ENCODE peak calls at places on chromosomes 13 and 19, in seven cellular contexts. V is GM12878, E is mesendoderm, K is fibroblast of lung, G is PC-3, O is endodermal cell, P is IMR-90. J is an unnamed sample. For H3K4me1, the result is how much of the 10 kb centered on the place peaks cover.

GRCh38 chr19:55193481-55193880 is 13.4 kb upstream of the SYT5 start:
- DNase-seq in E (no peak), O (no peak), K (no peak), G (no peak), P (no peak), V (no peak), J (no peak)

GRCh38 chr13:26037302-26037701 is 14.5 kb downstream of the SHISA2 start:
- DNase-seq in G (peak), K (no peak), V (no peak), O (peak), E (peak), P (no peak), J (no peak)

GRCh38 chr19:33498391-33499000 is 23.1 kb downstream of the PEPD start:
- DNase-seq in O (no peak), P (no peak), E (no peak), K (no peak), G (no peak), V (no peak), J (no peak)

GRCh38 chr19:53951947-53952346 is 10.8 kb upstream of the CACNG8 start:
- DNase-seq in K (no peak), V (no peak), E (no peak), G (no peak), O (no peak), P (no peak), J (no peak)

GRCh38 chr19:31675187-31675913 is 326.1 kb upstream of the TSHZ3 start:
- DNase-seq in V (no peak), K (peak), O (no peak), E (no peak), P (peak), G (peak), J (no peak)

GRCh38 chr19:39156230-39156890 is 30.8 kb downstream of the PAK4 start:
- DNase-seq in E (no peak), G (peak), O (no peak), P (peak), V (no peak), K (peak), J (peak)

GRCh38 chr13:98717256-98717655 is 35.2 kb downstream of the SLC15A1 start:
- DNase-seq in E (no peak), P (no peak), V (no peak), G (no peak), O (no peak), K (no peak), J (no peak)

GRCh38 chr13:73720216-73720840 is 413.9 kb downstream of the KLF12 start:
- DNase-seq in G (no peak), K (peak), E (no peak), V (no peak), P (peak), O (no peak), J (peak)

GRCh38 chr13:32595306-32595705 is 9.1 kb downstream of the PDS5B start:
- DNase-seq in G (no peak), V (no peak), K (no peak), E (no peak), P (peak), O (no peak), J (no peak)

GRCh38 chr19:14113762-14114414 is 3.7 kb downstream of the PRKACA start:
- DNase-seq in V (no peak), G (peak), K (no peak), O (peak), P (no peak), E (peak), J (no peak)

GRCh38 chr19:47483200-47483599 is 819 bp downstream of the KPTN start:
- DNase-seq in E (no peak), P (no peak), G (no peak), K (no peak), V (no peak), O (no peak), J (no peak)

GRCh38 chr13:79457948-79458347 is 23.0 kb upstream of the NDFIP2 start:
- DNase-seq in E (peak), K (peak), O (no peak), G (peak), V (no peak), P (peak), J (peak)

GRCh38 chr19:12872941-12873890 is 8.0 kb downstream of the DNASE2 start:
- DNase-seq in E (peak), G (peak), P (peak), V (no peak), K (peak), O (peak), J (peak)

GRCh38 chr13:27476943-27477681 is 26.7 kb upstream of the MTIF3 start:
- DNase-seq in P (peak), O (no peak), E (no peak), G (peak), K (peak), V (no peak), J (peak)

GRCh38 chr13:66347718-66348117 is 882.4 kb downstream of the PCDH9 start:
- DNase-seq in P (peak), V (no peak), O (no peak), K (peak), E (no peak), G (no peak), J (no peak)

GRCh38 chr19:12687496-12688196 is at the start of gene GNG14:
- DNase-seq in K (no peak), P (no peak), E (no peak), G (no peak), V (no peak), O (no peak), J (no peak)

GRCh38 chr19:5031231-5032100 is 62.6 kb downstream of the KDM4B start:
- DNase-seq in K (peak), E (peak), P (peak), G (peak), V (peak), O (peak), J (peak)

GRCh38 chr19:42634409-42635232 is 39.9 kb upstream of the CEACAM8 start:
- DNase-seq in G (peak), V (no peak), K (peak), P (peak), O (peak), E (peak), J (peak)

GRCh38 chr13:53694814-53695533 is 666.4 kb downstream of the OLFM4 start:
- DNase-seq in O (peak), P (no peak), V (no peak), K (no peak), G (no peak), E (peak), J (no peak)

GRCh38 chr13:20492036-20492435 is 33.6 kb downstream of the CRYL1 start:
- DNase-seq in G (peak), O (no peak), E (no peak), V (no peak), P (no peak), K (peak), J (no peak)

GRCh38 chr13:23514076-23514475 is 56.1 kb upstream of the TNFRSF19 start:
- DNase-seq in V (no peak), P (no peak), G (no peak), E (no peak), O (no peak), K (no peak), J (no peak)

GRCh38 chr19:36120092-36120983 is 5.1 kb downstream of the TBCB start:
- DNase-seq in V (no peak), O (no peak), P (no peak), G (no peak), K (no peak), E (no peak), J (no peak)

GRCh38 chr13:66714795-66715194 is 515.3 kb downstream of the PCDH9 start:
- DNase-seq in K (no peak), V (no peak), G (peak), P (no peak), O (no peak), E (peak), J (no peak)

DNA sequence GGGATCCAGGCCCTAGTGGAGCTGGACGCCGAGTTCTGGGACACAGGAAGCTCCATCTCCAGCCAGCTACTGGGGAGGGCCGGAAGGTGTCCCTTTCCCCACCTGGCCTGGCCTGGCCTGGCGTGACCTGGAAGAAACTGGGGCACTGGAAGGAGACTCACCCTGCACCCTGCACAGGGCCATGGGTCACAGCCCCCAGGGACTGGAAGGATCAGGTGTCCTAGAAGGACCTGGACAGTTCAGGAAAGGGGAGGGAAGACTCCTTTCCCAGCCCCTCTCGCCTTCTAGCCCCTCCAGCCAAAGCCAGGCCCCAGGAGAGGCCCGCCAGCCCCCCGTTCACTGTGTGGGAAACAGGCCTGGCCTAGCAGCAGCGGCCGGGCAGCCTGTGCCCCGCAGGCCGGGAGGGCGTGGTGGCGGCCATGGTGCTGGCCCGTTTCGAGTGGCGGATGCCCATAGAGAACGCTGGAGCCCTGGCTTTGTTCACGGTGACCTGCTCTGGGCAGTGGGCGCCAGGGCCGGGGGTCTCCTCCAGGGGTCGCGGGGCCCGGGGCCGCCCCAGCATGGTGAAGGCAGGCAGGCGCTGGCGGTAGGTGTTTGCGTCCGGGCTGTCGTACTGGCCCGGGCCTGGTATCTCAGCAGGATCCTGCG is 2.8 kb upstream of the SHC2 start:
- DNase-seq in K (no peak), E (no peak), G (no peak), P (no peak), O (no peak), V (no peak), J (no peak)
- H3K9ac ChIP-seq in K (no peak), E (no peak), G (no peak), P (no peak), O (no peak), V (no peak), J (no peak)

DNA sequence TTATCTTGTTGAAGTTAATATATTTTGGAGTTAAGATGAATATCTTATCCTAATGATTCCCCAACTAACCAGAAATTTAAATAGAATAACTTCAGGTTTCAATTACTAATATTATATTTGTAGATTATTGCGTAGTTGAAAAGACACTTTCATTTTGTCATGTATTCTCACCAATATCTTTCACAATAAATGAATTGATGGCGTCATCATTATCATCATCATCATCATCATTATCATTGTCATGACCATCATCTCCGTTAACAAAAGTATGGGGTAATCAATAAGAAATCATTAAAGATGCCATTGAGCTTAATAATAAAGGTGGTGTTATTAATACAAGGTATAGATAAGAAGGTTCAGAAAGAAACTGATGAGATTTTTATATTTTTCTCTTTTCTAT is 768.8 kb upstream of the SLC10A2 start:
- DNase-seq in E (no peak), G (no peak), K (no peak), O (no peak), V (no peak), P (no peak), J (no peak)
- H3K4me1 ChIP-seq in E (under half), G (under half), K (under half), O (under half), V (under half), P (under half), J (under half)

GRCh38 chr13:38848360-38848759 is 142.3 kb downstream of the STOML3 start:
- DNase-seq in E (no peak), G (no peak), P (no peak), V (no peak), O (no peak), K (no peak), J (no peak)

GRCh38 chr13:38849316-38849715 is 141.3 kb downstream of the STOML3 start:
- DNase-seq in G (peak), K (no peak), O (no peak), E (no peak), P (no peak), V (no peak), J (no peak)

DNA sequence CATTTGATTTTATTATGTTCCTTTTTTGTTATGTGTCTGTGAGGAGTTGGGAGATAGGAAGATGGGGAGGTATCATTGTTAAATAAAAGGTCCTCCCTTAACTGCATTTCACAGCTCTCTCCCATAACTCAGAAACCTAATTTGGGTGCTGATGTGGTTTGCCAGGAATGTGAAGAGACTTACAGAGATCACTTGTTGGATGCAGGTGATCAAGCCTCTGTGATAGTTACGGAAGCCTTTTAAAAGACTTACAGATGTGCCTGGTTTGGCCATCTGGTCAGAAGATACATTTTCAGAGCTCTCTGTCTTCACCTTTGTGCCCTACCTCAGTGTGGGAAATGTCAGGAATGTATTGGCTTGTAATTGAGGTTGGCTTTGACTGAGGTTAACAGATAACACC is 146.1 kb downstream of the STOML3 start:
- DNase-seq in P (no peak), K (no peak), E (peak), G (no peak), O (no peak), V (no peak), J (no peak)
- H3K9ac ChIP-seq in P (no peak), K (no peak), E (no peak), G (no peak), O (no peak), V (no peak), J (no peak)

DNA sequence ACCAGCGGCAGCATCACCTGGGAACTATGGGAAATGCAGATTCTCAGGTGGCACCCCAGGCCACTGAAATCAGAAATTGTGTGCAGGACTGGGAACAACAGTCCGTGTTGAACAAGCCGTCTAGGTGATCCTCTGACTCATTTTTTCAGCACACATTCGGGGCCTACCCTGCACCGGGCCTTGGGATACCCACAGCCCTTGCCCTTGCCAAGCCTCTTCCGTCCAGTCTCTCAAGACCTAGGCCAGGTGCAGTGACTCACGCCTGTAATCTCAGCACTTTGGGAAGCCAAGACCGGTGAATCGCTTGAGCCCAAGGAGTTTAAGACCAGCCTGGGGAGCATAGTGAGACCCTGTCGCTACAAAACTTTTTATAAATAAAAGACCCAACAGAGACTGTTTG is 18.3 kb downstream of the TGFB1 start:
- DNase-seq in E (no peak), V (no peak), P (no peak), O (no peak), K (no peak), G (peak), J (no peak)
- H3K4me1 ChIP-seq in E (under half), V (under half), P (under half), O (under half), K (under half), G (under half), J (under half)

DNA sequence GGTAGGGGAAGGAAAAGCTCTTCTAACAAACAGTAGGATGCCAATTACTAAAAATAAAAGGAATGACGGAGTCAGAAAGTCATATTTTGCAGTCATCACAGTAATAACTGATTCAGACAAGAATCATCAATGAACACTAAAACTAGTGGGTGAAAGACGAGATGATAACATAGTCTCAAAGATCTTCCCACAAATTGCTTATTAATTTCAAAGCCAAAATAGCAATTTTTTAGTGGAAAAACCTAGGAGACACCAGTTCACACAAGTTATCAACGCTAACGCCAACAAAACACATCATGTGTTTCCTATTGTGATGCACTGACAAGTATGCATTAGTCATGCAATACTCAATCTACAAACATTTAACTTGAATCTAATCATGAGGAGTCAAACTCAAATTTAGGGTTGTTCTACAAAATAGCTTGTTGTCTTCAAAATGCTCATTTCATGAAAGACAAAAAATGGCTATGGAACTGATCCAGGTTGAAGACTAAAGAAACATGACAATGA is 18.6 kb downstream of the ZNF233 start:
- DNase-seq in V (no peak), K (peak), O (no peak), P (peak), E (no peak), G (peak), J (peak)
- H3K9ac ChIP-seq in V (no peak), K (no peak), O (no peak), P (no peak), E (no peak), G (no peak), J (no peak)

DNA sequence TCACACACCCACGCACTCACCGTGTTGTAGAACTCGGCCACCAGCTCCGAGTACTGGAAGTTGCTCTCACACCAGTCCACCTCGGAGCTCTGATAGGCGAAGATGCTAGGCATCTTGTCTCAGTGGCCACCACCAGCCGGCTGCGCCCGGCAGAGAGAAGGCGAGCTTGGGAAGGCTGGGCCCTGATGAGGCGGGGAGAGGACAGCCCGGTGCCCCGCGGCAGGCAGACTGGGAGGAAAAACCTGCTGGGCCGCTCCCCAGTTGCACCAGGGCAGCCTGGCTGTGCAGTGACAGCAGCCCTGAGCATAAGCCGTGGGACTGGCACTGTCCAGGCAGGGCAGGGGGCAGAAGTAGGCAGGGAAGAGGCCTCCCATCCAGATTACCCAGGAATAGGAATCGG is at the start of gene ACER1:
- DNase-seq in K (no peak), O (no peak), E (no peak), G (peak), P (no peak), V (no peak), J (no peak)
- H3K4me1 ChIP-seq in K (under half), O (under half), E (under half), G (under half), P (under half), V (under half), J (under half)

GRCh38 chr13:48302920-48303330 is 626 bp upstream of the RB1 start:
- DNase-seq in V (no peak), K (no peak), P (peak), O (no peak), G (no peak), E (no peak), J (no peak)
- H3K9ac ChIP-seq in V (peak), K (peak), P (peak), O (peak), G (peak), E (peak), J (peak)

DNA sequence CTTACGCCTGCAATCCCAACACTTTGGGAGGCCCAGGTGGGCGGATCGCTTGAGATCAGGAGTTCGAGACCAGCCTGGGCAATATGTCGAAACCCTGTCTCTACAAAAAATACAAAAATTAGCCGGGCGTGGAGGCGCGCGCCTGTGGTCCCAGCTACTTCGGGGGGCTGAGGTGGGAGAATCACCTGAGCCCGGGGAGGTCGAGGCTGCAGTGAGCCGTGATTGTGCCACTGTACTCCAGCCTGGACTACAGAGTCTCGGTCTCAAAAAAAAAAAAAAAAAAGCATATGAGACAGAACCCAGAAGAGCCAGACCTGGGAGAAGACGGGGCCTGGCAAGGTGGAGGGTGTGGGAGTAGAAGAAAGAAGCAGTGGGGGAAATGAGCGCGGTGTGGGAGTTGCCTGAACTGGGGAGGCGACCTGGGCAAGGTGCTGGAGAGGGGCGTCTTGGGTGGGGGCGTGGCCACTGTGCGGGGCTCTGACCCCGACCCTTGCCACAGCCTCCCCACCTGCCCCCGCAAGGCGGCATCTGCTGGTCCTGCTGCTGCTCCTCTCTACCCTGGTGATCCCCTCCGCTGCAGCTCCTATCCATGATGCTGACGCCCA is 508 bp downstream of the DKKL1 start:
- DNase-seq in P (no peak), O (no peak), V (no peak), K (no peak), E (no peak), G (no peak), J (no peak)
- H3K4me1 ChIP-seq in P (under half), O (under half), V (under half), K (under half), E (under half), G (under half), J (under half)

DNA sequence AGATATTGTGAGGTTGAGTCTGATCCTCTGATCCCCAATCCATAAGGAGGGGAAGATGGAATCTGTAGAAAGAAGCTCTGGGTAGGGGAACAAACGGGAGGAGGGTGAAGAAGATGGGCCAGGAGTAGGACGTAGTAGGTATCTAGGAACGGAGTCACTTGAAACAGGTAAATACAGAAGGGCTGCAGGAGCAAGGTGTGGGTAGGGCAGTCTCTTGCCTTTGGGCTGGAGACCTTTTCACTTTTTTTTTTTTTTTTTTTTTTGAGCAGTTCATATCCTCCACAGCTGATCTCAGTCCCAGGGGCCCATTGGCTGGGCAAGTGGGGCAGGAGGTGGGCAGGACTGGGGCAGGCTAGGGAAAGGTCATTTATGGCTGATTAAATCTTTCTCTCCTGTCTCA is 1.5 kb downstream of the BCKDHA start:
- DNase-seq in E (no peak), O (no peak), G (no peak), K (no peak), V (no peak), P (no peak), J (no peak)
- H3K9ac ChIP-seq in E (no peak), O (peak), G (peak), K (no peak), V (peak), P (no peak), J (peak)

GRCh38 chr13:82291852-82292251 is 1590.4 kb downstream of the SLITRK1 start:
- DNase-seq in E (no peak), V (no peak), G (no peak), P (no peak), O (no peak), K (no peak), J (no peak)

GRCh38 chr13:82294226-82294625 is 1588.0 kb downstream of the SLITRK1 start:
- DNase-seq in G (no peak), O (peak), K (no peak), V (no peak), P (no peak), E (peak), J (no peak)

GRCh38 chr13:82298110-82298509 is 1584.2 kb downstream of the SLITRK1 start:
- DNase-seq in P (no peak), O (no peak), V (no peak), K (no peak), E (no peak), G (no peak), J (no peak)

GRCh38 chr13:82292334-82292733 is 1589.9 kb downstream of the SLITRK1 start:
- DNase-seq in V (no peak), E (no peak), P (no peak), O (no peak), G (peak), K (no peak), J (no peak)
- H3K4me1 ChIP-seq in V (under half), E (under half), P (under half), O (under half), G (under half), K (under half), J (under half)

J was measured in adipocyte.